ENCODE peak calls at places on chromosome 11, in seven cellular contexts. One of them, this sample, is unnamed.

GRCh38 chr11:110566577-110566976 is 136.8 kb downstream of the FDX1 start:
- DNase-seq in effector memory CD8-positive, alpha-beta T cell: no peak
- DNase-seq in mucosa of gallbladder: no peak
- DNase-seq in HEK293T: no peak
- DNase-seq in anterior cingulate cortex: no peak
- DNase-seq in iPS-NIHi11: no peak
- DNase-seq in GM12865: no peak
- DNase-seq in this sample: no peak

GRCh38 chr11:62732830-62733229 is 4.5 kb downstream of the TTC9C start:
- DNase-seq in effector memory CD8-positive, alpha-beta T cell: no peak
- DNase-seq in mucosa of gallbladder: no peak
- DNase-seq in HEK293T: no peak
- DNase-seq in anterior cingulate cortex: no peak
- DNase-seq in iPS-NIHi11: no peak
- DNase-seq in GM12865: peak
- DNase-seq in this sample: peak

GRCh38 chr11:49995559-49995958 is 13.2 kb upstream of the OR4C12 start:
- DNase-seq in effector memory CD8-positive, alpha-beta T cell: no peak
- DNase-seq in mucosa of gallbladder: peak
- DNase-seq in HEK293T: peak
- DNase-seq in anterior cingulate cortex: no peak
- DNase-seq in iPS-NIHi11: peak
- DNase-seq in GM12865: peak
- DNase-seq in this sample: peak

GRCh38 chr11:44961894-44962293 is 11.2 kb upstream of the TP53I11 start:
- DNase-seq in effector memory CD8-positive, alpha-beta T cell: no peak
- DNase-seq in mucosa of gallbladder: no peak
- DNase-seq in HEK293T: no peak
- DNase-seq in anterior cingulate cortex: no peak
- DNase-seq in iPS-NIHi11: no peak
- DNase-seq in GM12865: no peak
- DNase-seq in this sample: no peak

GRCh38 chr11:69040581-69041260 is 8.0 kb upstream of the TPCN2 start:
- DNase-seq in effector memory CD8-positive, alpha-beta T cell: no peak
- DNase-seq in mucosa of gallbladder: no peak
- DNase-seq in HEK293T: no peak
- DNase-seq in anterior cingulate cortex: no peak
- DNase-seq in iPS-NIHi11: no peak
- DNase-seq in GM12865: no peak
- DNase-seq in this sample: no peak

GRCh38 chr11:17777086-17777725 is 42.6 kb downstream of the KCNC1 start:
- DNase-seq in effector memory CD8-positive, alpha-beta T cell: no peak
- DNase-seq in mucosa of gallbladder: no peak
- DNase-seq in HEK293T: no peak
- DNase-seq in anterior cingulate cortex: no peak
- DNase-seq in iPS-NIHi11: no peak
- DNase-seq in GM12865: no peak
- DNase-seq in this sample: no peak

GRCh38 chr11:134343646-134344045 is 11.9 kb downstream of the GLB1L2 start:
- DNase-seq in effector memory CD8-positive, alpha-beta T cell: no peak
- DNase-seq in mucosa of gallbladder: no peak
- DNase-seq in HEK293T: no peak
- DNase-seq in anterior cingulate cortex: no peak
- DNase-seq in iPS-NIHi11: no peak
- DNase-seq in GM12865: no peak
- DNase-seq in this sample: no peak

GRCh38 chr11:115391598-115391997 is 112.6 kb downstream of the CADM1 start:
- DNase-seq in effector memory CD8-positive, alpha-beta T cell: no peak
- DNase-seq in mucosa of gallbladder: no peak
- DNase-seq in HEK293T: peak
- DNase-seq in anterior cingulate cortex: no peak
- DNase-seq in iPS-NIHi11: no peak
- DNase-seq in GM12865: no peak
- DNase-seq in this sample: no peak

GRCh38 chr11:131815631-131816030 is 445.2 kb downstream of the NTM start:
- DNase-seq in effector memory CD8-positive, alpha-beta T cell: no peak
- DNase-seq in mucosa of gallbladder: no peak
- DNase-seq in HEK293T: no peak
- DNase-seq in anterior cingulate cortex: no peak
- DNase-seq in iPS-NIHi11: peak
- DNase-seq in GM12865: no peak
- DNase-seq in this sample: no peak

GRCh38 chr11:57546869-57547518 is 9.6 kb downstream of the SMTNL1 start:
- DNase-seq in effector memory CD8-positive, alpha-beta T cell: no peak
- DNase-seq in mucosa of gallbladder: no peak
- DNase-seq in HEK293T: no peak
- DNase-seq in anterior cingulate cortex: no peak
- DNase-seq in iPS-NIHi11: peak
- DNase-seq in GM12865: peak
- DNase-seq in this sample: no peak

GRCh38 chr11:130131957-130132850 is 27.4 kb upstream of the ST14 start:
- DNase-seq in effector memory CD8-positive, alpha-beta T cell: peak
- DNase-seq in mucosa of gallbladder: peak
- DNase-seq in HEK293T: peak
- DNase-seq in anterior cingulate cortex: no peak
- DNase-seq in iPS-NIHi11: peak
- DNase-seq in GM12865: peak
- DNase-seq in this sample: no peak

GRCh38 chr11:61874460-61874809 is 16.9 kb downstream of the FADS3 start:
- DNase-seq in effector memory CD8-positive, alpha-beta T cell: no peak
- DNase-seq in mucosa of gallbladder: no peak
- DNase-seq in HEK293T: no peak
- DNase-seq in anterior cingulate cortex: no peak
- DNase-seq in iPS-NIHi11: no peak
- DNase-seq in GM12865: no peak
- DNase-seq in this sample: no peak

GRCh38 chr11:35126000-35126878 is 12.7 kb upstream of the CD44 start:
- DNase-seq in effector memory CD8-positive, alpha-beta T cell: no peak
- DNase-seq in mucosa of gallbladder: no peak
- DNase-seq in HEK293T: no peak
- DNase-seq in anterior cingulate cortex: no peak
- DNase-seq in iPS-NIHi11: no peak
- DNase-seq in GM12865: peak
- DNase-seq in this sample: no peak

GRCh38 chr11:34192481-34193401 is 87.3 kb downstream of the NAT10 start:
- DNase-seq in effector memory CD8-positive, alpha-beta T cell: no peak
- DNase-seq in mucosa of gallbladder: peak
- DNase-seq in HEK293T: no peak
- DNase-seq in anterior cingulate cortex: peak
- DNase-seq in iPS-NIHi11: no peak
- DNase-seq in GM12865: peak
- DNase-seq in this sample: no peak

GRCh38 chr11:33874910-33875490 is 16.9 kb downstream of the LMO2 start:
- DNase-seq in effector memory CD8-positive, alpha-beta T cell: no peak
- DNase-seq in mucosa of gallbladder: no peak
- DNase-seq in HEK293T: no peak
- DNase-seq in anterior cingulate cortex: no peak
- DNase-seq in iPS-NIHi11: no peak
- DNase-seq in GM12865: no peak
- DNase-seq in this sample: no peak

This sample was measured in globus pallidus.